ENCODE peak calls at places on chromosome 14, in five cellular contexts. Q is A549, A is neural progenitor cell, R is astrocyte of the cerebellum, Y is epithelial cell of esophagus. O is an unnamed sample.

GRCh38 chr14:56491299-56492285 is 88.0 kb upstream of the TMEM260 start:
- DNase-seq in A (peak), Y (peak), R (peak), Q (peak), O (peak)

GRCh38 chr14:106308839-106309389 is 782.5 kb downstream of the TMEM121 start:
- DNase-seq in A (peak), Y (no peak), Q (no peak), R (no peak), O (peak)

GRCh38 chr14:78524766-78525165 is 354.6 kb downstream of the NRXN3 start:
- DNase-seq in A (peak), Y (no peak), Q (no peak), R (no peak), O (peak)

GRCh38 chr14:35814371-35815005 is 5.4 kb upstream of the RALGAPA1 start:
- DNase-seq in Y (peak), Q (no peak), A (peak), R (no peak), O (peak)

GRCh38 chr14:106094654-106095189 is 568.3 kb downstream of the TMEM121 start:
- DNase-seq in Q (no peak), R (no peak), A (peak), Y (no peak), O (peak)

GRCh38 chr14:104431929-104432541 is 147.5 kb upstream of the C14orf180 start:
- DNase-seq in A (no peak), R (no peak), Q (no peak), Y (no peak), O (no peak)

GRCh38 chr14:32588448-32589320 is 259.6 kb downstream of the AKAP6 start:
- DNase-seq in Y (peak), Q (no peak), A (peak), R (peak), O (peak)

GRCh38 chr14:99564256-99564902 is 39.6 kb downstream of the CCDC85C start:
- DNase-seq in Y (no peak), A (no peak), Q (no peak), R (peak), O (no peak)

GRCh38 chr14:75200451-75200850 is 24.0 kb upstream of the TMED10 start:
- DNase-seq in Y (peak), R (no peak), Q (no peak), A (no peak), O (no peak)

GRCh38 chr14:105537580-105538474 is 11.4 kb downstream of the TMEM121 start:
- DNase-seq in Y (no peak), R (no peak), A (peak), Q (peak), O (peak)

GRCh38 chr14:49424436-49425331 is 161.5 kb downstream of the RPS29 start:
- DNase-seq in Y (peak), A (no peak), R (no peak), Q (no peak), O (no peak)

GRCh38 chr14:56152221-56152620 is 34.0 kb downstream of the PELI2 start:
- DNase-seq in Q (no peak), A (no peak), R (no peak), Y (no peak), O (no peak)

GRCh38 chr14:73935666-73936065 is 14.2 kb downstream of the FAM161B start:
- DNase-seq in Q (peak), Y (peak), A (no peak), R (no peak), O (no peak)

GRCh38 chr14:93006484-93007128 is 83.7 kb downstream of the CHGA start:
- DNase-seq in Q (no peak), R (peak), Y (no peak), A (no peak), O (no peak)

GRCh38 chr14:65565948-65566347 is 153.4 kb downstream of the FUT8 start:
- DNase-seq in A (no peak), Q (no peak), R (peak), Y (no peak), O (no peak)
- TF ChIP-seq CTCF in A (no peak), Q (no peak), R (no peak), Y (no peak), O (no peak)

DNA sequence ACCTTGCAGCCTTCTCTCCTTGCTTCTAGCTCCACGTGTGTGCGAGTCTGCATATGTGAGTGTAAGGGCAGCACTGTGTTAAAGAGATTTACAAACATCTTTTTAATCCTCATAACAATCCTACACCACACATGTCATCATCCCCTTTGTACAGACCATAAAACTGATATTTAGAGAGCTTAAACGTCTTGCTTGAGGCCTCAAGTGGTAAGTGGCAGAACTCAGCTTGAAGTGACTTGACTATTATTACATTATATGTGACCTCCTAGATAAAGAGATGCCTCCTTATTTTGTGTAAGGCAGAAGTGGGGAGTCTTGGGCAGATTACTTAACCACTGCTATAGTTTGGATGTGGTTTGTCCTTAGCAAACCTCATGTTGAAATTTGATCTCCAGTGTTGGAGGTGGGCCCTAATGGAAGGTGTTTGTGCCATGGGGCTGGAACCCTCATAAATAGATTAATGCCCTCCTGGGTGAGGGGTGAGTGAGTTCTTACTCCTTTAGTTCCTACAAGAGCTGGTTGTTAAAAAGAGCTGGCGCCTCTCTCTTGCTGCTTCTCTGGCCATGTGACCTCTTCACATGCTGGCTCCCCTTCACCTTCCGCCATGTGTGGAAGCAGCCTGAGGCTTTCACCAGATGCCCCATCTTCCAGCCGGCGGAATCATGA is 37.4 kb downstream of the RCOR1 start:
- DNase-seq in Q (no peak), Y (no peak), R (peak), A (peak), O (no peak)
- TF ChIP-seq CTCF in Q (no peak), Y (no peak), R (no peak), A (no peak), O (no peak)

DNA sequence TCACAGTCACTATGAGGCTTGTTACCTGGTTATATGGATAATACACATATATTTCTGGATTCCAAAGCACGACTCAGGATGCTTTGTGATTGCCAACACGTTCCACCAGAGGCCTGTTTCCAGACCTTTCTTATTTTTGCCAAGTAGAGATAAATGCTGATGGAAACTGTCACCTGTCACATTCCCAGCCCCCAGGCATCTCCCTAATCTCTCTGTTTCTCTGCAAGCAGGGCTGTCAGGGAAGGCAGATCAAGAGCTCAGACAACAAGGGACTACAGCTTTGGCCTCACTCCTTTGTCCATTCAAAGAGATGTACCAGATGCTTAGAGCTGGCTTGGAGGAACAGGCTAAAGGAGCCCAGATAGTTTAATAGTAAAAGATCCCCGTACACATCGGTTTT is 21.8 kb upstream of the DDHD1 start:
- DNase-seq in Y (no peak), Q (no peak), R (no peak), A (peak), O (peak)
- TF ChIP-seq CTCF in Y (no peak), Q (no peak), R (no peak), A (no peak), O (no peak)

GRCh38 chr14:21063479-21063878 is 5.9 kb downstream of the RNASE8 start:
- DNase-seq in R (peak), Y (no peak), A (peak), Q (no peak), O (no peak)

GRCh38 chr14:21070083-21070609 is at the start of gene ARHGEF40:
- DNase-seq in Q (peak), A (peak), Y (no peak), R (no peak), O (peak)

GRCh38 chr14:21068521-21069387 is 1.4 kb upstream of the ARHGEF40 start:
- DNase-seq in R (no peak), Y (peak), A (peak), Q (peak), O (peak)

GRCh38 chr14:21069388-21070082 is 569 bp upstream of the ARHGEF40 start:
- DNase-seq in A (peak), Y (no peak), R (no peak), Q (peak), O (peak)

DNA sequence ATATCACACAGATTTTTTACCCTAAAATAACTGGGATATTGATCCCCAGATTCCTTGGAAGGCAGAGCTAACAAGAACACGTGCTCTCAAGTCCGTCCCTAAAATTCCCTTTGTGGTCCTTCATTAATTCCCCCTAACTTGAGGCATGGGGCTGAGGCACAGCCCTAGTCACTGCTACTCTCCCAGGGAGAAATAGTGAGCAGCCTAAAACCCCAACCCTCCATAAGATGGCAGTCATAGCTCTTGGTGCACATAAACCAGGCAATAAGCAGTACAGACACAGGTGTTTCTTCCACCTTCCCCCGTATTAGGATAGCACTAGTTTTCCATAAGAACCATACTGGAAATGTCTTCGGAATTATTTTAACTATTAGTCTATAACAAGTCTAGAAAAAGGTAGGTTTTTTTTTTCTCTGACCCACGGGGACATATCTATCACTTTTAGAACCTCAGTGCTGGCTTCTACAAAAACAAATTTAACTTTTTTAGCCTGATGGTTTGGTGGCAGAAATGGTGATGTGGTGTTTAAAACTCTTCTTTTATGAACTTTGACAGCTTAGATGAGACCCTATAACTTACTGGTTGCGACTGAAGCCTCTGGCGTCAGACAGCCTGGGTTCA is 3.1 kb upstream of the ARHGEF40 start:
- DNase-seq in Y (peak), A (no peak), R (no peak), Q (peak), O (no peak)
- TF ChIP-seq CTCF in Y (peak), A (peak), R (peak), Q (peak), O (peak)

DNA sequence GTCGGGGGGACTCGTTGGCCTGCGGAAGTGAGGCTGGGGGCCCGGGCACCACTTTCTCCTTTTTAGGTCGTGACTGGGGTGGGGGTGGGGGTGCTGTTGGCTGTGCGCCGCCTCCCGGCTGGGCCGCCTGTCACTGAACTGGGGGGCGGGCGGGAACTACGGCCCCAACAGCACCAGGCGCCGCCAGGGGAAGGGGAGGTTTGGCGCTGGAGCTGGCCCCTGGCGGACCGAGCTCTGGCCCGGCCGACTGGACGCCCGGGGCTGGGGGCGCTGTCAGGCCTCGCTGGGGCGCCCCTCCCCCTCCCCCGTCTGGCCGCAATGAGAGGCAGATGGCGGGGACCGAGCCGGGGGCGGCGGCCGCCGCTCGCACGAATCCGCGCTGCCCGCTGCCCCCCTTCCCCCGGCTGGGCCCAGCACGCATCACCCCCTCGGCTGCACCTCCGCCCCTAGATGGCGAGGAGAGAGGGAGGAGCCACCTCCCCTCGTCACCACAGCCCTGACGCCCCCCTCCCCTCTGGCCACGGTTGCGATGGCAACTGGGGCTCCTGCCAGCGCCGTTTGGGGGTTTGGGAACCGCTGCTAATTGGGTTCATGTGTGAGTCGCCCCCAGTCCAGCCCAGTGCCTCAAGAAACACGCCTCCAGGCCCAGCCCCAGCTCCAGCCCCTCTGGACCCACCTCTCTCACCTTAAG is 723 bp downstream of the NFATC4 start:
- DNase-seq in R (peak), Q (no peak), A (peak), Y (no peak), O (peak)
- TF ChIP-seq CTCF in R (no peak), Q (no peak), A (peak), Y (no peak), O (peak)

GRCh38 chr14:64525354-64525753 is 15.2 kb upstream of the HSPA2 start:
- DNase-seq in Q (no peak), Y (no peak), A (no peak), R (no peak), O (no peak)
- TF ChIP-seq CTCF in Q (no peak), Y (no peak), A (no peak), R (no peak), O (no peak)

DNA sequence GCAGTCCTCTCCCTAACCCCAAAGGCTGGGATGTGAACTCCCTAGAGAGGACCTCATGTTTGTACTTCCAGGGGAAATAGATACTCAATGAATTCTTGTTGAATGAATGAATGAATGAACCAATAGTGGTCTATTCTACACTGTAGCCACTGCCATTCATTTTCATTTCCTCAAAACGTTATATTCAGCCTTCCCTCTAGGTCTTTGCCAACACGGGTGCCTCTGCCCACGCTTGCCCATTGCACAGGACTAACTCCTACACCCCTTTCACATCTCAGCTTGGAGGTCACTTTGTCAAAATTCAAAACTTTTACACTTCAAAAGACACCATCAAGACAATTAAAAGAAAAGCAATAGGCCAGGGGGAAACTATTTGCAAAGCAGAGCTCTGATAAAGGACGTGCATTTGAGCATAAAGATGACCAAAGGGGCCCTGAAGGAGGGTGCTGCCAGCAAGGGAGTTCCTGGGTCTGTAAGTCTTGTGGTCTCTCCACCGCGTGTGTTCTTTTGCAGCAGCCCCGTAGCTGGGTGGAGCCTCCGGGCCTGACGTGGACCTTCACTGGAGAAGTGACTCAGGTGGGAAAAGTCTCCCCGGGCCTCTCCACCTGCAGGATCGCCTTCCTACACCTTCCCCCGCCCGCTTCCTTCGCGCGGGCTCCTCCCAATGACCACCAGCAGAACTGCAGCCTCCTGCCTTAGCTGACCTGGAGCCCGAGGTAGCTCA is 31.5 kb downstream of the TMEM63C start:
- DNase-seq in R (no peak), Q (peak), A (peak), Y (peak), O (peak)
- TF ChIP-seq CTCF in R (peak), Q (peak), A (peak), Y (peak), O (peak)